ENCODE peak calls at places on chromosome 1, in nine cellular contexts. V, P, Q, G, K, S, M, T and L are unnamed samples.

GRCh38 chr1:45243476-45244343 is 37.3 kb upstream of the ZSWIM5 start:
- DNase-seq in V (no peak), P (no peak), Q (no peak), G (no peak), K (no peak), S (no peak), M (no peak), T (no peak), L (no peak)

GRCh38 chr1:15411593-15412487 is 2.2 kb downstream of the EFHD2 start:
- DNase-seq in V (no peak), P (no peak), Q (no peak), G (peak), K (no peak), S (no peak), M (peak), T (peak), L (peak)

GRCh38 chr1:56070601-56071000 is 508.8 kb downstream of the PLPP3 start:
- DNase-seq in V (no peak), P (no peak), Q (no peak), G (no peak), K (no peak), S (no peak), M (no peak), T (no peak), L (no peak)

GRCh38 chr1:11634759-11635158 is 19.5 kb downstream of the FBXO2 start:
- DNase-seq in V (no peak), P (no peak), Q (no peak), G (no peak), K (no peak), S (no peak), M (no peak), T (no peak), L (no peak)

GRCh38 chr1:3413975-3414710 is 40.3 kb upstream of the ARHGEF16 start:
- DNase-seq in V (no peak), P (no peak), Q (no peak), G (no peak), K (no peak), S (no peak), M (no peak), T (no peak), L (no peak)

GRCh38 chr1:63328140-63328521 is 5.8 kb downstream of the FOXD3 start:
- DNase-seq in V (no peak), P (no peak), Q (no peak), G (no peak), K (no peak), S (no peak), M (no peak), T (no peak), L (no peak)

GRCh38 chr1:1433804-1434130 is 1.7 kb upstream of the VWA1 start:
- DNase-seq in V (no peak), P (no peak), Q (no peak), G (no peak), K (no peak), S (no peak), M (peak), T (peak), L (peak)

GRCh38 chr1:150874455-150875196 is 1.8 kb downstream of the ARNT start:
- DNase-seq in V (no peak), P (no peak), Q (no peak), G (no peak), K (no peak), S (no peak), M (peak), T (no peak), L (no peak)

GRCh38 chr1:117964290-117965038 is 34.9 kb downstream of the WDR3 start:
- DNase-seq in V (no peak), P (no peak), Q (no peak), G (no peak), K (no peak), S (no peak), M (peak), T (no peak), L (no peak)

GRCh38 chr1:109619405-109619654 is at the start of gene GNAT2:
- DNase-seq in V (no peak), P (no peak), Q (no peak), G (no peak), K (no peak), S (no peak), M (no peak), T (no peak), L (no peak)

GRCh38 chr1:21931171-21932093 is 5.7 kb downstream of the HSPG2 start:
- DNase-seq in V (no peak), P (peak), Q (no peak), G (peak), K (no peak), S (no peak), M (peak), T (no peak), L (peak)

GRCh38 chr1:226586650-226587443 is 38.3 kb downstream of the STUM start:
- DNase-seq in V (no peak), P (no peak), Q (no peak), G (no peak), K (no peak), S (no peak), M (no peak), T (no peak), L (no peak)

GRCh38 chr1:182109780-182110179 is 48.3 kb upstream of the ZNF648 start:
- DNase-seq in V (no peak), P (no peak), Q (no peak), G (no peak), K (no peak), S (no peak), M (no peak), T (no peak), L (no peak)

GRCh38 chr1:193656841-193657240 is 470.4 kb upstream of the B3GALT2 start:
- DNase-seq in V (no peak), P (no peak), Q (no peak), G (no peak), K (no peak), S (no peak), M (no peak), T (no peak), L (no peak)

GRCh38 chr1:209655412-209655811 is 3.2 kb upstream of the LAMB3 start:
- DNase-seq in V (no peak), P (no peak), Q (no peak), G (no peak), K (no peak), S (no peak), M (no peak), T (no peak), L (no peak)